ENCODE peak calls at places on chromosomes 2 and 18, in four cellular contexts. R, H, P and B are unnamed samples.
A peak's percentile ranks its signal among the peaks of the same experiment; 100 is the strongest.

GRCh38 chr2:191109888-191110287 is 40.9 kb downstream of the STAT4 start:
- DNase-seq in R (no peak), H (no peak), P (no peak), B (peak; percentile 8)

GRCh38 chr2:61057562-61057961 is 8.1 kb upstream of the SANBR start:
- DNase-seq in H (no peak), R (no peak), P (no peak), B (no peak)

GRCh38 chr18:371616-371998 is 103.8 kb upstream of the THOC1 start:
- DNase-seq in H (no peak), R (no peak), P (no peak), B (no peak)

GRCh38 chr2:158095912-158096311 is 5.8 kb upstream of the UPP2 start:
- DNase-seq in P (no peak), H (no peak), R (no peak), B (no peak)

GRCh38 chr2:232973336-232973735 is 39.7 kb downstream of the NGEF start:
- DNase-seq in R (no peak), H (peak; percentile 30), P (no peak), B (no peak)

GRCh38 chr2:151410485-151410833 is 757 bp downstream of the RIF1 start:
- DNase-seq in P (peak; percentile 57), H (no peak), R (peak; percentile 10), B (no peak)

GRCh38 chr2:67923696-67924095 is 139.1 kb downstream of the C1D start:
- DNase-seq in R (peak; percentile 29), P (no peak), H (no peak), B (no peak)

GRCh38 chr18:45863469-45863868 is 38.0 kb downstream of the SIGLEC15 start:
- DNase-seq in R (no peak), H (no peak), P (no peak), B (no peak)

GRCh38 chr18:76685860-76686259 is 136.5 kb upstream of the ZNF236 start:
- DNase-seq in H (no peak), R (no peak), P (no peak), B (no peak)

GRCh38 chr2:43853141-43854081 is 14.6 kb downstream of the ABCG8 start:
- DNase-seq in R (no peak), P (no peak), H (peak; percentile 62), B (no peak)

GRCh38 chr2:47520825-47521665 is 118.1 kb downstream of the MSH2 start:
- DNase-seq in H (peak; percentile 94), P (peak; percentile 64), R (peak; percentile 49), B (no peak)

DNA sequence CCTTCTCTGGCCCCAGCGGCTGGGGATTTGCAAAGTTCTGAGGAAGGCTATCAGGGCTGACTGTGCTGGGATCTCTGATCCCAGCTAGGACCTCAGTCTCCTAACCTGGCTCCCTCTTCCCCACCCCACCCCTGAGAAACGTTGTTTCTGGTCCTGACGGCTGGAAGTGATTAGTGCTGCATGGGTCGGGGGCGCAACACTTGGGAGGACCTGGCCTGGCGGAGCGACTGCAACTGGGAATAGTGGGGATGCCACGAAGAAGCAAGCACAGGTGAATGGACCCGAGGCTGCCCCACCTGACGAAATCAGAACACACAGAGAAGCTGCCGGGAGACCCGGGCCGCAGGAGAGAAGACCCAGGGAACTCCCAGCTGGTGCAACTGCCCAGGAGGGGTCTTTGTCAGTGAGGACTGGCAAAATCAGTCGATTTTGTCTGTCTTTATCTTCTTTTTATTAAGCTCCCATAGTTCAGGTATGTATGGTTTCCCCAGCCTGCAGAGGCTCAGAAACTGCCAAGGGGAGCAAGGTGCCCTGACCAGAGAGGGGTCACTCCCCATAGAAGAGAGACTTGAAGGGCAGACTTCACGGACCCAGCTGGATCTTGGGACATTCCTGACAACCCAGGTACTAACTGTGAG is 656 bp upstream of the LBX2 start:
- DNase-seq in P (no peak), H (peak; percentile 49), R (no peak), B (no peak)
- H3K4me3 ChIP-seq in P (no peak overlapping the region), H (no peak overlapping the region), R (no peak overlapping the region), B (no peak overlapping the region)

DNA sequence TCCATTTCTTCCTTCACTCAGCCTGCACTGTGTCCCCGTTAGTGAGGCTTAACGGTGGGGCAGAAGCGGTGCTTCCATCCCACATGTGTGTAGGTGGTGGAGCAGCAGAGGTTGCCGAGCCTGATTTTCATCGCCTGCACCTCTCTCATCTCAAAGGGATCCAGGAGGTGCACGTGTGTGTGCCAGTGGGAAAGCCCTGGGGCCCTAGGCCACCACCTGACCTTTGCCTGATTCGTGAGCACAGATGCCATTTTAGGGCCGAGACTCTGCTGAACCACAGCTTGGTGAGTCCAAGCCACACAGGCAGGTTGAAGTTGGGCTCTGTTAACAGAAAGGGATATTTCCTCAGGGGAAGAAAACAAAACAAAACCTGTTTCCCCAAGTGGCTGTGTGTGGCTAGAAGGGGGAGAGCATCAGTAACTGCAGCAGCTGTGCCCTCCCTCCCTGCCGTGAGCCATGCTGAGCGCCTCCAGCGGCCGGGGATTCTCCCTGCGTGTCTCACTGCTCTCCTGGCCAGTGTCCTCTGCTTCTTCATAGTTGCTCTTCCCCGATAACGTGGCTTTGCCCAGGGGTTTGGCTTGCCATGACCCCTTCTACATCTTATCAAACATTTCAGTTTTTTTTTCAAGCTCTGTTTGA is 81.5 kb downstream of the MAPRE2 start:
- DNase-seq in H (no peak), P (no peak), R (peak; percentile 7), B (no peak)
- TF ChIP-seq CTCF in H (no peak), P (no peak), R (peak; percentile 46), B (no peak)

DNA sequence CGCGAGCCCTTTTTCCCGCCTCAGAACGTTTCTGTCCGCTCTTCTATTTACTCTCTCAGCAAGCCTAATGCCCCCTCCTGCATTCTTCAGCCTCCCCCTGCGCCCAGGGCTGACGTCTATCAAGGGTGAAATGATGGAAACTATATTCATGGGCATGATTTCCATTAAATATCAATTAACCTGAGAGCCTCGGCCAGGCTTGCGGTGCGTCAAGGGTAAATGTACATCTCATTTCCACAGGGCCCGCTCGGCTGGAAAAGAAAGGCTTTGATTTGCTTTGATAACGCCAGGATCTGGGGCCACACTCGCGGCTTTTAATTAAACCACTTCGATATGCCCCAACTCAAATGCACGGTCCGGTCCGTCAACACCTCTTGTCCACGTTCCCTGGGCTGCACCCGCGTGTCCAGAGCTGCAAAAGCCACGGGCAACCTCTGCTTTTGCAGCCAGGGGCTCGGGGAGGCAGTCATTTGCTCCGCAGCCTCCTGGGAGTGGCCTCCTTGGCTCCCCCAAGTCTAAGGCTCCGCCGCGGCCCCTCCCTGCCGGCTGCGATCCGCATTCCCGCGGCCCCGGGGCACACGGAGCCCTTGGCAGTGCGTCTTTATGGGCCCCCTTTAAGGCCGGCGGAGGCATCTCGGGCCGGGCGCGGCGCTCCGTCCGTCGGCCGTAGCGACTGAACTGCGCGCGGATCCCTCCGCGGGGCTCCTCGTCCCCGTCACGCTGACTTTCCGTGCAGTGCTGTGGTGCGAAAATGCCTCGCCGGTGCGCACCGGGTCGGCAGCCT is at the start of gene HOXD8:
- DNase-seq in P (no peak), R (peak; percentile 60), H (peak; percentile 82), B (no peak)
- H3K4me3 ChIP-seq in P (no peak within 1 kb of the TSS), R (no peak within 1 kb of the TSS), H (peak within 1 kb of the TSS; percentile 20), B (no peak within 1 kb of the TSS)

GRCh38 chr2:220458051-220458450 is 830.6 kb downstream of the SLC4A3 start:
- DNase-seq in H (no peak), P (peak; percentile 23), R (no peak), B (no peak)

GRCh38 chr2:220463876-220464275 is 836.4 kb downstream of the SLC4A3 start:
- DNase-seq in P (no peak), R (no peak), H (no peak), B (no peak)

GRCh38 chr2:220455389-220455788 is 828.0 kb downstream of the SLC4A3 start:
- DNase-seq in P (no peak), R (no peak), H (no peak), B (no peak)

GRCh38 chr2:220465700-220466099 is 838.3 kb downstream of the SLC4A3 start:
- DNase-seq in H (no peak), R (peak; percentile 9), P (no peak), B (no peak)

DNA sequence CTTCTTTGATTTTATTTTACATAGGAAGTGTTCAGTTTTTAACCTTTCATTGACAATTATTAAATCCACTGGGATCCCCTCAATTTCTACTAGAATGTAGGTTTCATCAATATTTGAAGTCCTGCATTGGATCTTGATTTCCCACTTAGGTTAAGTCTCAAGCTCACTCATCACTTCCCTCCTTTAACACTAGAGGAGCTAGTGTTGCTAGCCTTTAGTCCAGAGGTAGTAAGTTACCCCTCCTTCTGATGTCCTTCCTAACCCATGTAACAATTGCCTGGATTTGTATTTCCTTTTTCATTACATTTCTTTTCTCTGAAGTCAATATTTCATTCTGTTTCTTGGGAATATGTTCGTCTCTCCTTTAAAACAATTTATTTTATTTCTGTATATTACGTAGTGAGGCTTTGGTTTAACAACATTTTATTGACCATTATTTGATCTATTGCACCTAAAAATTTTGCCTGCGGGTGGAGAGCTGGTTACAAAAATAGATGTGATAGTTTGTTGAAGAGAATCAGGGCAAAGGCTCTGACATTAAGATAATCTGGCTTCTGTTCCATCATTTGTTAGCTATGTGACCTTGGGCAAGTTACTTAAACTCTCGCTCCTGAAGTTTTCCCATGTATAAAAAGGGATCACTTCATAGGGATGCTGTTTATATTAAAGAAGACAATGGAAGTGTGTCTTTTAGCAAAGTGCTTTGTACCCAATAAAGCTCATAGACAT is 833.0 kb downstream of the SLC4A3 start:
- DNase-seq in H (no peak), P (no peak), R (no peak), B (no peak)
- TF ChIP-seq CTCF in H (no peak), P (peak; percentile 31), R (peak; percentile 29), B (peak; percentile 31)

DNA sequence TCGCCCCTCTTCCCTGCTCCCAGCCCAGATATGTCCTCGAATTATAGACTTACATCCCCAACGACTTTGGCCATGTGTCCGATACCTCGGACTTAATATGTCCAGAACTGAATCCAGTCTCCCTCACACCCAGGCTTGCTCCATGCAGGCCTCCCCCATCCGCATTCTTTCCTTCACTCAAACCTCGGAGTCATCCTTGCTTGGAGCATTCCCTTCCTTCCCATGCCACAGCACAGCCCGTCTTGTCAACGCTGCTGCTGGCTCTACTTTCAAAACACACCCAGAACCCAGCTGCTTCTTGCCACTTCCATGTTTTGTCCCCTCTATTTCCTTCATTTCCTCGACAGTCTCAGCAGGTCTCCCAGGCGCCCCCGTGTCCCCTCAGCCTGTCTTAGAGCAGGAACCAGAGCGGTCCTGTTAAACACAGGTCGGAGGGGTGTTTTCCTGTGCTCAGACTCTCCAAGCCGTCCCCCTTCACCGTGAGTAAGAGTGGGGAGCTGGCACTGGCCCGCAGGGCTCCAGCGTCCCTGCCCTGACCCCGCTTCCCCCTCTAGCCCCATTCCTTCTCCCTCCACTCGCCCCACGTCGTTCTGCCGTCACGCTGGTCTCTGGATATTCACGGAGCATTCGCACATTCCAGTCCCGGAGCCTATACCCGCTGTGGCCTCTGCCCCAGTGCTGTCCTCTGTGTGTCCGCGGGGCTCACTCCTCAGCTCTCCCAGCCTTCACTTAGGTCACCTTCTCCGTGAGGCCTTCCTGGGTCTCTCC is 54.4 kb downstream of the VAPA start:
- DNase-seq in P (no peak), R (no peak), H (peak; percentile 72), B (no peak)
- H3K4me3 ChIP-seq in P (no peak overlapping the region), R (no peak overlapping the region), H (no peak overlapping the region), B (no peak overlapping the region)

GRCh38 chr2:170013802-170014551 is 164.0 kb upstream of the MYO3B start:
- DNase-seq in P (no peak), R (peak; percentile 47), H (no peak), B (no peak)
- TF ChIP-seq CTCF in P (no peak), R (no peak), H (no peak), B (no peak)

DNA sequence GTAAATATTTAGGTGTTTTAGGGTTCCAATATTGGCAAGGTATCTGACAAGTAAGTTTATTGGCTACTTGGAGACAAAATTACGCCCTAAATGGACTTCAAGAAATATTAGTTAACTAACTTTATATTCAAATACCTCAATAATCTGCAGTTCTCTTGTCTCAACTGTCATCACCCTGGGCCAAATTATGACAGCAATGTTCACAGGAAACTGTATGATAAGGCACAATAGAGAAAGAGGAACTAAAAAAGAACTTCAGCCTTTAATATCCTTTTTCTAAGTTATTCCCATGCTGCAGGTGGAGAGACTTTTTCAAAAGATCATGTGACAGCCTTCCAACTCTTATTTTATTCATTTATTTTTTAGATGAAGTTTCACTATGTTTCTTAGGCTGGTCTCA is 210.7 kb downstream of the TGIF1 start:
- DNase-seq in H (no peak), R (peak; percentile 28), P (no peak), B (no peak)
- H3K4me3 ChIP-seq in H (no peak overlapping the region), R (no peak overlapping the region), P (no peak overlapping the region), B (no peak overlapping the region)